ENCODE peak calls at places on chromosomes 7 and 10, in nine cellular contexts. S, P, V, I, E, O, Q, M and F are unnamed samples.

GRCh38 chr7:123961731-123962130 is 36.7 kb downstream of the SPAM1 start:
- DNase-seq in Q (no peak), V (no peak), M (peak; percentile 40), I (no peak), P (no peak), O (no peak), S (no peak), E (no peak), F (no peak)

GRCh38 chr10:18229839-18230238 is 89.6 kb downstream of the CACNB2 start:
- DNase-seq in S (no peak), P (no peak), O (no peak), E (no peak), I (no peak), V (no peak), M (peak; percentile 64), Q (no peak), F (no peak)

GRCh38 chr10:18043148-18043547 is 91.4 kb downstream of the SLC39A12 start:
- DNase-seq in V (no peak), O (no peak), S (no peak), M (no peak), P (no peak), Q (no peak), I (no peak), E (no peak), F (no peak)

GRCh38 chr7:2566890-2567662 is 8.3 kb downstream of the IQCE start:
- DNase-seq in P (peak; percentile 39), Q (no peak), M (no peak), S (peak; percentile 66), V (peak; percentile 59), I (peak; percentile 52), O (no peak), E (no peak), F (no peak)

GRCh38 chr7:138008588-138009349 is 6.9 kb upstream of the CREB3L2 start:
- DNase-seq in I (peak; percentile 38), M (peak; percentile 46), P (no peak), V (peak; percentile 27), O (no peak), S (no peak), E (peak; percentile 67), Q (no peak), F (no peak)

GRCh38 chr7:101174322-101174854 is 5.7 kb downstream of the NAT16 start:
- DNase-seq in E (peak; percentile 77), M (no peak), Q (no peak), I (no peak), O (no peak), S (no peak), P (no peak), V (no peak), F (no peak)

GRCh38 chr7:149440222-149440621 is 20.6 kb downstream of the ZNF777 start:
- DNase-seq in I (peak; percentile 6), E (peak; percentile 13), Q (no peak), O (no peak), P (no peak), V (no peak), S (no peak), M (no peak), F (no peak)

GRCh38 chr7:1800876-1801275 is 130.8 kb downstream of the ELFN1 start:
- DNase-seq in I (no peak), S (no peak), P (no peak), E (peak; percentile 9), V (no peak), Q (no peak), M (no peak), O (no peak), F (no peak)

GRCh38 chr7:114343949-114344708 is 70.5 kb upstream of the FOXP2 start:
- DNase-seq in I (no peak), Q (no peak), V (no peak), P (no peak), E (no peak), O (no peak), S (no peak), M (no peak), F (no peak)

GRCh38 chr7:79702116-79702515 is 248.6 kb upstream of the MAGI2 start:
- DNase-seq in P (no peak), E (no peak), Q (no peak), M (peak; percentile 82), S (no peak), V (no peak), I (no peak), O (no peak), F (no peak)

GRCh38 chr7:16989883-16990413 is 108.2 kb upstream of the AGR3 start:
- DNase-seq in Q (peak; percentile 10), E (no peak), V (peak; percentile 87), P (peak; percentile 57), M (peak; percentile 97), S (no peak), I (peak; percentile 90), O (peak; percentile 74), F (peak; percentile 33)

GRCh38 chr7:115869225-115869624 is 161.3 kb downstream of the TFEC start:
- DNase-seq in O (no peak), Q (no peak), M (no peak), V (no peak), S (no peak), I (no peak), P (no peak), E (no peak), F (no peak)

GRCh38 chr10:104337985-104338735 is at the start of gene ITPRIP:
- DNase-seq in V (peak; percentile 81), E (peak; percentile 87), S (no peak), M (peak; percentile 72), Q (no peak), P (peak; percentile 84), I (peak; percentile 78), O (peak; percentile 87), F (peak; percentile 74)

GRCh38 chr10:76270464-76270863 is 839.0 kb downstream of the LRMDA start:
- DNase-seq in Q (no peak), O (no peak), E (no peak), S (no peak), I (no peak), P (no peak), M (no peak), V (no peak), F (no peak)

DNA sequence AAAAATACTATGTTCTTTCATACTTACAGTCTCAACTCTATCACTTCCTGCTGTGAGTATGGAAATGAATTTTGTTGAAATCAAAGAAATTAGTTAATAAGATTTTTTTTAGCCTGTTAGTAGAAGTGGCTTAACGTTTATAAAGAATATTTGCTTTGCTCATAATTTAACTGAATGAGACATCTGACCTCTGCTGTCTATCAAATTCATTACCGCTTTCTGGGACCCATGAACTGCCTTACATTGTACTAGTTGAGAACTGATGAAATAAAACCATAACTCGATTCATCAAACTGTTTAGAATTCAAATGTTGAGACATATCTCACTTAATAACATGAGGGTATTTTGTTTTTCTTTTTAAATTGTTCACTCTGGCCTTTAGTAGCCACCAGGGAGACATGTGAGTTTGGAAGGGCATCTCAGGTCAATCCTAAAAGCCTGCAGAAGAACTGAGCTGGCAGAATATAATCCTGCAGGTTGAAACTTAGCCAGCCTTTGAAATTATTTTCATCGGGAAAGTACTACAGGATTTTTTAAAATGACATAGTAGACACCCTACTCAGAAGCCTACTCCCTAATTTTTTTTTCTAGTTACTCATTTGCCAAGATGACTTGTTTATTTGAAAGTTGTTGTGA is 78.7 kb downstream of the KIAA1217 start:
- DNase-seq in O (no peak), M (peak; percentile 22), V (no peak), E (no peak), Q (no peak), P (no peak), I (no peak), S (no peak), F (no peak)
- TF ChIP-seq CTCF in O (no peak), M (no peak), V (no peak), E (no peak), Q (no peak), P (peak; percentile 17), I (no peak), S (no peak), F (no peak)

GRCh38 chr10:22436893-22437619 is 91.8 kb downstream of the SPAG6 start:
- DNase-seq in M (peak; percentile 71), V (peak; percentile 95), I (peak; percentile 88), O (peak; percentile 91), S (peak; percentile 36), P (peak; percentile 94), E (peak; percentile 95), Q (peak; percentile 59), F (peak; percentile 67)
- TF ChIP-seq CTCF in M (peak; percentile 32), V (no peak), I (no peak), O (no peak), S (peak; percentile 6), P (no peak), E (no peak), Q (peak; percentile 9), F (no peak)

GRCh38 chr7:98562336-98563182 is 54.5 kb upstream of the NPTX2 start:
- DNase-seq in M (no peak), I (no peak), S (no peak), P (no peak), V (no peak), Q (no peak), E (no peak), O (no peak), F (no peak)

GRCh38 chr7:98563183-98563495 is 53.9 kb upstream of the NPTX2 start:
- DNase-seq in I (no peak), M (no peak), O (no peak), Q (no peak), S (no peak), E (no peak), P (no peak), V (no peak), F (no peak)

GRCh38 chr7:98559219-98559618 is 57.9 kb upstream of the NPTX2 start:
- DNase-seq in M (no peak), O (no peak), I (no peak), E (no peak), P (no peak), Q (no peak), V (no peak), S (no peak), F (no peak)

GRCh38 chr7:98557538-98558031 is 59.5 kb upstream of the NPTX2 start:
- DNase-seq in Q (no peak), I (no peak), E (no peak), V (no peak), S (no peak), O (no peak), M (peak; percentile 10), P (no peak), F (no peak)

GRCh38 chr7:98559958-98560357 is 57.1 kb upstream of the NPTX2 start:
- DNase-seq in M (no peak), Q (no peak), I (no peak), S (no peak), P (no peak), V (no peak), O (no peak), E (peak; percentile 65), F (no peak)
- TF ChIP-seq CTCF in M (no peak), Q (no peak), I (no peak), S (no peak), P (no peak), V (no peak), O (no peak), E (no peak), F (no peak)

DNA sequence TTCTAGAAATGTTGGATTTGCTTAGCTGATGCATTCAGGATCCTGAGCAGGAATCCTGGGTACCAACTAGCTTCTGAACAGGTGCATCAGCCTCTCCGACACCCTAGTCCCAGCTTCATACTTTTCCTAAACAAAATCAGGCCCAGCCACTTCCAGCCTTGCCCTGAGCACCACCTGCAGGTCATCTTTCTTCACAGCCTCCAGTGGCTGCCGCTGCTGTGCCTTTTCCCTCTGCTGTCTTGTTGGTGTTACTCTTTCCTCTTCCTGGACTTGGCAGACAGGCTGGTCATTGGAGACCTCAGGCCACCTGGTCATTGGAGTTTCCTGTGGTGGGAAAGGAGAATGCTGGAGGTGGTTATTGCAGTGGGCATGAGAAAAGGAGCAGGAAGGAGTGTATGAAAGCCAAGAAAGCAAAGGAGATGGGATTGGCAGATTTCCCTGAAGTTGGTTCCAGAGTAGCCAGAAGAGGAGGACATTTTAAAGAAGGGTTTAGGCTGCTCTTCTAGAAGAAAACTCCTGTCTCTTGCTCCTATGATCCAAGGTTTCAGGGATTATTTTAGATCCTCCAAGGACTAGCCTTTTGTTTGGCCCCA is 48.2 kb upstream of the NFKB2 start:
- DNase-seq in E (peak; percentile 87), P (peak; percentile 76), O (no peak), S (no peak), Q (no peak), M (peak; percentile 55), V (peak; percentile 43), I (peak; percentile 22), F (no peak)
- TF ChIP-seq CTCF in E (peak; percentile 84), P (peak; percentile 86), O (peak; percentile 32), S (peak; percentile 32), Q (peak; percentile 21), M (peak; percentile 81), V (no peak), I (peak; percentile 38), F (no peak)